ENCODE peak calls at places on chromosomes 4 and X, in five cellular contexts. A, O, N, Y and F are unnamed samples.

GRCh38 chrX:153909024-153909979 is 4.8 kb downstream of the AVPR2 start:
- DNase-seq in O (no peak), N (no peak), Y (no peak), A (no peak), F (peak)

GRCh38 chr4:184375027-184375426 is 99.3 kb downstream of the IRF2 start:
- DNase-seq in Y (no peak), O (no peak), N (no peak), A (no peak), F (no peak)

GRCh38 chr4:23368081-23368697 is 521.7 kb downstream of the PPARGC1A start:
- DNase-seq in A (no peak), O (no peak), Y (peak), N (no peak), F (peak)

GRCh38 chr4:71857713-71858451 is 74.0 kb upstream of the GC start:
- DNase-seq in O (no peak), N (no peak), A (no peak), Y (peak), F (no peak)

GRCh38 chr4:163448541-163449203 is 24.9 kb downstream of the TKTL2 start:
- DNase-seq in Y (no peak), O (no peak), N (no peak), A (no peak), F (no peak)

GRCh38 chrX:111728096-111728495 is 47.1 kb downstream of the ALG13 start:
- DNase-seq in Y (no peak), A (no peak), N (no peak), O (no peak), F (no peak)

GRCh38 chrX:154793084-154793483 is 12.2 kb downstream of the MPP1 start:
- DNase-seq in Y (no peak), N (no peak), O (no peak), A (no peak), F (no peak)

GRCh38 chrX:1725472-1725871 is 110.6 kb downstream of the ASMT start:
- DNase-seq in N (no peak), Y (no peak), O (no peak), A (no peak), F (no peak)

GRCh38 chr4:28832445-28832844 is 1887.7 kb upstream of the PCDH7 start:
- DNase-seq in A (no peak), Y (no peak), O (no peak), N (no peak), F (no peak)

DNA sequence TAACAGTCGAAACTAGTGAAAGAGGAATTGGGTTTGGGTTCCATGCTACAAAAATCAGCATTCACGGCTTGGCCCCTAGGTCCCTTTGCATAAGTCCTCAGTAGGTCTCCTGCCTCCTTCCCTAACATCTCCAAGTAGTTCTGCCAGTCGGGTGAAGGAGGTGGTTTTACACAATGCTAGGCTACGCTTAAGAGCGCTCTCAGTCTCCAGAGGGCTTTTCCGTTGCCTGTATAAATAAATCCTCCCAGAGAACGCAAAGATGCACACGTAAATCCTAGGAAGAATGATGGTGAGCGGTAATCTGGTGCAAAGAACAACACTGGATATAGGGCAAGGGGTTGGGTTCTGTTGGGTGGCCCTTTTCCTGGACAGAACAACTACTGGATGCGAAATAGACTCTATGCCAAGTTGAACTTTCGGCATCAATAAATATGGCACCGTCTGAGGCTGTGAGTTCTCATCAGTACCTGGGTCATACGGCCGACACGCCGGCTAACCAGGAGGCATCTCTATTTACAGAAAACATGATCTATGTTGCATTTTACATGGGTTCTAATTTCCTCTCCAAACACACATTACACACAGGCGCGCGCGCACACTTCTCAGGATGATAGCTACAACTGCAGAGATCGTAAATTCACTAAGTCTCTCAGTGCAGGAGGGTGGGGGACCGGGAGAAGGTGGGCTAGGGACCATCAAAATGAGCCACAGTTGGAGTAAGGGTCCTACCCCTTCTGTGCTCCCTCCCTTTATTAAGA is 1.3 kb downstream of the CAMK2D start:
- DNase-seq in Y (no peak), N (no peak), A (peak), O (no peak), F (no peak)
- TF ChIP-seq POLR2AphosphoS5 in Y (peak), N (no peak), A (no peak), O (no peak), F (no peak)

GRCh38 chr4:174633399-174633798 is 111.1 kb upstream of the HPGD start:
- DNase-seq in O (no peak), N (no peak), A (no peak), Y (no peak), F (no peak)

GRCh38 chr4:174628206-174628605 is 105.9 kb upstream of the HPGD start:
- DNase-seq in A (no peak), O (no peak), Y (no peak), N (no peak), F (no peak)

GRCh38 chr4:174635732-174636131 is 113.4 kb upstream of the HPGD start:
- DNase-seq in A (no peak), Y (no peak), N (no peak), O (no peak), F (no peak)

GRCh38 chr4:174629265-174629664 is 107.0 kb upstream of the HPGD start:
- DNase-seq in O (no peak), N (no peak), A (no peak), Y (no peak), F (no peak)

GRCh38 chr4:174631901-174632758 is 109.8 kb upstream of the HPGD start:
- DNase-seq in Y (no peak), O (no peak), A (no peak), N (no peak), F (no peak)
- TF ChIP-seq POLR2AphosphoS5 in Y (no peak), O (no peak), A (no peak), N (no peak), F (no peak)

DNA sequence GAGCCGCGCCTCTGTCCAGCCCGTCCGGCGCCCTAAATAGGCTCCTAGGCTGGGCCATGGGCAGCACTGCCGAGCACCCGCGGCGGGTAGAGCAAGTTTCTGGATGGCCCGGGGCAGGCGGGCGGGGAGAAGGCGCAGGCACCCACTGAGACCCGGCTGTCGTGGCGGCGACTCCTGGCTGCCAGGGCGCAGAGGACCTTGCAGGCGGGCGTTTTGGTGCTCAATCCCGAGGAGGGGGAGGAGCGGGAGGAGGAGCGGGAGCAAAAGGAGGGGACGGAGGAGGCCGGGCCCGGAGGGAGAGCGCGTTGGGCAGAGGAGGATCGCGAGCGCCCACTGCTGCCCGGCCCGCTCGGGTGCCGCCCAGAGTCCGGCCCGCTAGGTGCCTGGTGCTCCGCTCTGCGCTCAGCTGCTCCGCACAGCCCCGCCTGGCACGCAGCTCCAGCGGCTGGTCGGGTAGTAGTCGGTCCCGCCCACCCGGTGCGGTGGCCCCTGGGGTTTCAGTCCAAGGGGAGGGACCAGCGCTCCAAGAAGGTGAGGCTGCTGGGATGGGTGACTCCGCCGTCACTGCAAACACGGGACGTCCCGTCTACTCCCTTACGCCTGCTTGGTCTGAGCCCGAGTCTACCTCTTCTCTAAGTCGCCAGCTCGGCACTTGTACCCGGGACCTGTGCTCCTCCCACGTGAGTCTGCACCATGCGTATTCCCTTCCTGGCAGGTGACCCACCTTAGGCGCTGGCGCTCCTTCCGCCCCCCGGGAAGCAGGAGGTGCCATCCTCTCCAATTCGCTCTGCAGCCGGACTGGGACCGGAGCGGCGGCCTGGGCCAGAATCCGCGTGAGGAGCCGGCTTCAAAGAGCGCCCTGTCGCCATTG is at the start of gene HS3ST1:
- DNase-seq in O (peak), A (peak), N (peak), Y (peak), F (no peak)
- TF ChIP-seq POLR2AphosphoS5 in O (peak), A (no peak), N (no peak), Y (no peak), F (no peak)

GRCh38 chr4:128827280-128827679 is 17.8 kb downstream of the JADE1 start:
- DNase-seq in A (no peak), N (no peak), O (no peak), Y (no peak), F (no peak)

GRCh38 chr4:128832253-128832641 is 22.7 kb downstream of the JADE1 start:
- DNase-seq in A (no peak), N (no peak), Y (no peak), O (no peak), F (no peak)

GRCh38 chr4:128835498-128836222 is 26.2 kb downstream of the JADE1 start:
- DNase-seq in N (no peak), O (no peak), Y (no peak), A (no peak), F (no peak)

GRCh38 chr4:128830906-128831525 is 21.5 kb downstream of the JADE1 start:
- DNase-seq in N (no peak), Y (no peak), O (no peak), A (no peak), F (peak)

GRCh38 chr4:128831526-128832252 is 22.2 kb downstream of the JADE1 start:
- DNase-seq in O (no peak), Y (no peak), A (no peak), N (no peak), F (no peak)
- TF ChIP-seq POLR2AphosphoS5 in O (no peak), Y (peak), A (no peak), N (no peak), F (no peak)

GRCh38 chr4:104494822-104495559 is at the start of gene CXXC4:
- DNase-seq in N (peak), Y (peak), O (no peak), A (peak), F (peak)
- TF ChIP-seq POLR2AphosphoS5 in N (no peak), Y (peak), O (peak), A (no peak), F (peak)

DNA sequence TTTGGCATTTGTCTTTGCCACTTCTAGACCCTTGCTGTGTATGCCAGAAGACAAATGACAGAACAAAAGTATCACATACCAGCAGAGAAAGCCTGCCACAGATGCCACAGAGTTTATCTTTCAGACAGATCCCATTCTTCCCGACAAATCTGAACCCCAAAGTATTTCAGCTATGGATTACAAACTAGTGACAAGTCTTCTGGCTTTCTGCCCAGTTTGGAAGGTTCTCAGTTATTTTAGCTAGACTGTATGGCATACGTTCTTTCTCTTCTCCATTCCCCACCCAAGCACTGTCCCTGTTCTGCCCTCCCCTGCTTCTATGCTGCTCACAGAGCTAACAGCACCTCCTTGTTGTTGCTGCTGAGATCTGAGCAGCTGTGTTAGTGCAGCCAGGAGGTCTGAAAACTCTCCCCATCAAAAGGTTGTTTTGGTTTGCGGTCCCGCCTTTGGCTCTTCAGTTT is 236.7 kb downstream of the FRAS1 start:
- DNase-seq in A (no peak), N (no peak), Y (no peak), O (no peak), F (no peak)
- TF ChIP-seq POLR2AphosphoS5 in A (no peak), N (no peak), Y (no peak), O (no peak), F (no peak)